ENCODE peak calls at places on chromosomes 16 and 17, in four cellular contexts. D, K, H and G are unnamed samples.

GRCh38 chr17:63095879-63096278 is 129.8 kb downstream of the TANC2 start:
- DNase-seq in H (no peak), K (no peak), D (no peak), G (no peak)

GRCh38 chr17:58308173-58308984 is 20.2 kb downstream of the TSPOAP1 start:
- DNase-seq in K (no peak), D (no peak), H (no peak), G (no peak)

GRCh38 chr17:78840780-78841611 is at the start of gene USP36:
- DNase-seq in D (peak; percentile 95), K (peak; percentile 99), H (peak; percentile 100), G (peak; percentile 100)

GRCh38 chr17:16374129-16374528 is 6.8 kb upstream of the UBB start:
- DNase-seq in K (no peak), H (no peak), D (no peak), G (peak; percentile 42)

GRCh38 chr17:67272312-67273050 is 27.5 kb upstream of the HELZ start:
- DNase-seq in H (no peak), K (no peak), D (no peak), G (no peak)

GRCh38 chr17:61452301-61453290 is at the start of gene TBX4:
- DNase-seq in H (no peak), D (no peak), K (no peak), G (no peak)

GRCh38 chr16:17836868-17837602 is 366.3 kb upstream of the XYLT1 start:
- DNase-seq in K (peak; percentile 59), H (no peak), D (peak; percentile 44), G (no peak)

GRCh38 chr16:23521037-23521743 is 10.9 kb upstream of the GGA2 start:
- DNase-seq in H (no peak), K (no peak), D (no peak), G (no peak)

GRCh38 chr17:2011421-2012371 is 13.4 kb downstream of the RTN4RL1 start:
- DNase-seq in D (peak; percentile 63), H (peak; percentile 68), K (no peak), G (no peak)